ENCODE peak calls at places on chromosomes 3 and 15, in five cellular contexts. I, N, P, E and L are unnamed samples.

GRCh38 chr3:78077178-78077577 is 1037.3 kb downstream of the ROBO2 start:
- DNase-seq in N (no peak), I (no peak), E (no peak), P (no peak), L (no peak)

GRCh38 chr3:61250784-61251173 is 473 bp downstream of the FHIT start:
- DNase-seq in I (no peak), N (no peak), E (no peak), P (no peak), L (no peak)

GRCh38 chr3:38565339-38566214 is 69.4 kb downstream of the EXOG start:
- DNase-seq in E (no peak), P (peak; percentile 41), N (no peak), I (peak; percentile 28), L (peak; percentile 61)

GRCh38 chr3:27360113-27361078 is 8.8 kb downstream of the NEK10 start:
- DNase-seq in P (no peak), N (no peak), E (peak; percentile 26), I (no peak), L (no peak)

GRCh38 chr15:66462630-66463029 is 34.9 kb downstream of the SNAPC5 start:
- DNase-seq in E (no peak), P (no peak), I (no peak), N (no peak), L (no peak)

GRCh38 chr3:106302451-106303221 is 433.8 kb upstream of the CBLB start:
- DNase-seq in N (no peak), E (no peak), P (no peak), I (no peak), L (no peak)

GRCh38 chr15:70248116-70249025 is 150.7 kb upstream of the TLE3 start:
- DNase-seq in P (peak; percentile 43), E (no peak), I (peak; percentile 23), N (no peak), L (no peak)

GRCh38 chr3:56764904-56765445 is 36.8 kb downstream of the ARHGEF3 start:
- DNase-seq in P (no peak), I (no peak), E (no peak), N (no peak), L (no peak)

GRCh38 chr15:62569460-62570404 is 404.6 kb upstream of the C2CD4B start:
- DNase-seq in N (peak; percentile 89), E (peak; percentile 92), P (peak; percentile 88), I (peak; percentile 88), L (peak; percentile 84)

GRCh38 chr3:160169139-160169830 is 55.9 kb upstream of the C3orf80 start:
- DNase-seq in N (no peak), E (no peak), I (no peak), P (no peak), L (no peak)

GRCh38 chr15:99542828-99543227 is 23.0 kb upstream of the MEF2A start:
- DNase-seq in E (no peak), N (no peak), P (no peak), I (no peak), L (no peak)

GRCh38 chr3:83403927-83404326 is 1554.9 kb upstream of the CADM2 start:
- DNase-seq in P (no peak), N (no peak), I (no peak), E (no peak), L (no peak)

GRCh38 chr3:101077361-101078011 is 84.3 kb upstream of the ABI3BP start:
- DNase-seq in I (no peak), P (no peak), N (no peak), E (no peak), L (no peak)

GRCh38 chr3:62951037-62951613 is 75.9 kb upstream of the CADPS start:
- DNase-seq in E (no peak), I (no peak), N (no peak), P (no peak), L (no peak)

GRCh38 chr3:94686208-94686607 is 623.3 kb downstream of the NSUN3 start:
- DNase-seq in E (no peak), I (no peak), P (no peak), N (no peak), L (no peak)

GRCh38 chr3:143881102-143881501 is 32.8 kb upstream of the SLC9A9 start:
- DNase-seq in E (no peak), I (no peak), P (no peak), N (no peak), L (no peak)

GRCh38 chr15:32718082-32718821 is 448 bp downstream of the GREM1 start:
- DNase-seq in E (no peak), N (no peak), P (no peak), I (no peak), L (no peak)

GRCh38 chr3:41940393-41940792 is 21.5 kb downstream of the ULK4 start:
- DNase-seq in N (no peak), P (no peak), E (no peak), I (no peak), L (no peak)

GRCh38 chr3:175005881-175006280 is 146.7 kb downstream of the NAALADL2 start:
- DNase-seq in P (no peak), E (no peak), N (no peak), I (no peak), L (no peak)

GRCh38 chr15:89399390-89400120 is 64.9 kb upstream of the POLG start:
- DNase-seq in E (no peak), N (no peak), P (no peak), I (no peak), L (no peak)

GRCh38 chr3:181336597-181336996 is 347.1 kb upstream of the DNAJC19 start:
- DNase-seq in I (no peak), P (no peak), E (no peak), N (no peak), L (no peak)

GRCh38 chr3:184570501-184570900 is 8.9 kb downstream of the EPHB3 start:
- DNase-seq in N (no peak), P (no peak), E (no peak), I (peak; percentile 47), L (no peak)

GRCh38 chr3:149575213-149575961 is 82.4 kb downstream of the WWTR1 start:
- DNase-seq in N (no peak), P (peak; percentile 81), E (no peak), I (peak; percentile 75), L (peak; percentile 89)

GRCh38 chr3:39639344-39640236 is 169.8 kb upstream of the MYRIP start:
- DNase-seq in I (no peak), E (no peak), P (no peak), N (peak; percentile 59), L (no peak)

GRCh38 chr3:190709351-190709773 is 153.1 kb downstream of the GMNC start:
- DNase-seq in N (no peak), I (no peak), E (no peak), P (no peak), L (no peak)

GRCh38 chr3:141789281-141789680 is 26.1 kb downstream of the GRK7 start:
- DNase-seq in E (no peak), I (no peak), P (no peak), N (no peak), L (no peak)

GRCh38 chr3:184354121-184354728 is 7.2 kb downstream of the CLCN2 start:
- DNase-seq in I (no peak), E (peak; percentile 58), N (no peak), P (no peak), L (no peak)

GRCh38 chr3:109059289-109059688 is 58.6 kb downstream of the MORC1 start:
- DNase-seq in N (no peak), I (no peak), E (no peak), P (no peak), L (no peak)

GRCh38 chr15:65263313-65263712 is 23.4 kb downstream of the PARP16 start:
- DNase-seq in N (no peak), E (no peak), P (no peak), I (no peak), L (no peak)

GRCh38 chr3:158765518-158766205 is 33.4 kb upstream of the RARRES1 start:
- DNase-seq in I (no peak), P (no peak), N (no peak), E (no peak), L (no peak)

GRCh38 chr3:102574355-102574754 is 139.5 kb downstream of the ZPLD1 start:
- DNase-seq in I (no peak), E (no peak), N (no peak), P (no peak), L (no peak)

GRCh38 chr3:100120693-100121092 is 6.4 kb upstream of the FILIP1L start:
- DNase-seq in I (no peak), N (no peak), P (no peak), E (no peak), L (no peak)

GRCh38 chr15:52730163-52730562 is 51.0 kb upstream of the ATOSA start:
- DNase-seq in P (no peak), N (no peak), I (no peak), E (no peak), L (no peak)
- H3K4me3 ChIP-seq in P (no peak overlapping the region), N (no peak overlapping the region), I (no peak overlapping the region), E (no peak overlapping the region), L (no peak overlapping the region)

GRCh38 chr3:29072626-29073025 is 208.2 kb upstream of the RBMS3 start:
- DNase-seq in P (no peak), N (no peak), I (no peak), E (no peak), L (no peak)
- TF ChIP-seq CTCF in P (no peak), N (no peak), I (no peak), E (no peak), L (no peak)

GRCh38 chr15:59997070-59997701 is 6.9 kb upstream of the FOXB1 start:
- DNase-seq in E (no peak), N (no peak), I (no peak), P (no peak), L (no peak)

GRCh38 chr15:59999558-60000112 is 4.5 kb upstream of the FOXB1 start:
- DNase-seq in I (no peak), N (no peak), P (no peak), E (no peak), L (no peak)

GRCh38 chr15:60000113-60000823 is 3.8 kb upstream of the FOXB1 start:
- DNase-seq in I (no peak), N (no peak), P (no peak), E (no peak), L (no peak)

GRCh38 chr15:59999064-59999377 is 5.1 kb upstream of the FOXB1 start:
- DNase-seq in E (no peak), N (no peak), I (no peak), P (no peak), L (no peak)

GRCh38 chr15:59998256-59999063 is 5.7 kb upstream of the FOXB1 start:
- DNase-seq in I (no peak), N (no peak), P (no peak), E (no peak), L (no peak)
- H3K4me3 ChIP-seq in I (no peak overlapping the region), N (no peak overlapping the region), P (no peak overlapping the region), E (no peak overlapping the region), L (no peak overlapping the region)

DNA sequence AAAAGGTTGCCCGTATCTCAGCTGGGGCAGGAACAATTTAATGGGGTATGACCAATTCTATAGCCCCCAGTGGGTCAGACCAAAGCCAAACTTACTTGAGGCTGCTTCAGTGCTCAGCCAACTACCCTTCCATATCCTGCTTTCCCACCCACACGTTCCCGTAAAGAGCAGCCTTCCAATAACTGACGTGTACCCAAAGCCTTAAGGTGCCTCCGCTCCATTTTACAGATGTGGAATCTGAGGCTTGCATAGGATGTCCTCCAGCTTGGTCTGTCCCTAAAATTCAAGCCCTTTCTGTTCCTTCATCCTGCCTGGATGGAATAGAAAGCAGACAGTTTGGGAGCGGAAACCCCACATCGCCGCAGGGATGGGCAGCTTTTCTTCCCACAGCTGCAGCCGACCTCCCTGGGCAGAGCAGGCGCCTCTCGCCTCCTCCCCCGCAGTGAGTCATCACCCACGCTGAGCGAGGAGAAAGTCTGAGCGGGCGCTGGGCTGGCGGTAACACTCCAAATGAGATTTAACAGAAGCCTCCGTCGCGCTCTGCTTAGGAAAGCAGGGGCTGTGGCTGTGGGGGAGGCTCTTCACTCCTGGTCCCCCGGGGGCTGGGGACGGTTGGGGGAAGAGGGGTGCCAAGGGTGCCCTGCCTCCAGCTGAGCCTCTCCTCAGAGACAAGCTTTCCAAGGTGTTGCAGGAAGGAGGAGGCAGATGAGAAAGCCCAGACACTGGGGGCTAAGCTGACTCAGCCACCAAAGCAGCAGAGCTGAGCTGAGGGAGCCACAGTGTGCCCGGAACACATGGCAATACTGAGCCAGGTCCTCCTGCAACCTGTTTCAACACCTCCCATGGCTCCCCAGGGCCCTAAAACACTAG is 57.8 kb upstream of the HRH1 start:
- DNase-seq in P (peak; percentile 89), I (peak; percentile 77), N (peak; percentile 82), E (peak; percentile 38), L (peak; percentile 84)
- TF ChIP-seq CTCF in P (no peak), I (no peak), N (no peak), E (no peak), L (no peak)